ENCODE peak calls at places on chromosomes 4 and X, in ten cellular contexts. R, N, Y, W, A, S, V, B, L and Z are unnamed samples.

GRCh38 chrX:126550816-126551215 is 1.8 kb downstream of the DCAF12L1 start:
- DNase-seq in R (no peak), N (no peak), Y (no peak), W (no peak), A (no peak), S (peak), V (no peak), B (no peak), L (no peak), Z (no peak)

GRCh38 chr4:76546282-76547166 is 111.5 kb downstream of the SHROOM3 start:
- DNase-seq in R (no peak), N (no peak), Y (no peak), W (no peak), A (peak), S (peak), V (no peak), B (no peak), L (peak), Z (no peak)

GRCh38 chr4:101667348-101667747 is 123.2 kb upstream of the BANK1 start:
- DNase-seq in R (no peak), N (no peak), Y (no peak), W (no peak), A (no peak), S (no peak), V (no peak), B (no peak), L (peak), Z (no peak)

GRCh38 chr4:153020460-153020859 is 84.3 kb downstream of the FHDC1 start:
- DNase-seq in R (no peak), N (no peak), Y (no peak), W (no peak), A (no peak), S (no peak), V (no peak), B (no peak), L (no peak), Z (no peak)

GRCh38 chr4:154560824-154561231 is 2.0 kb upstream of the FGB start:
- DNase-seq in R (no peak), N (no peak), Y (no peak), W (no peak), A (peak), S (no peak), V (no peak), B (no peak), L (peak), Z (no peak)

GRCh38 chr4:126727461-126727860 is 905.3 kb upstream of the INTU start:
- DNase-seq in R (no peak), N (no peak), Y (no peak), W (no peak), A (peak), S (no peak), V (no peak), B (no peak), L (no peak), Z (no peak)

GRCh38 chr4:150009533-150009932 is 68.7 kb upstream of the DCLK2 start:
- DNase-seq in R (no peak), N (no peak), Y (no peak), W (no peak), A (no peak), S (no peak), V (no peak), B (no peak), L (no peak), Z (no peak)

GRCh38 chr4:139641218-139641617 is 24.4 kb upstream of the MGST2 start:
- DNase-seq in R (no peak), N (no peak), Y (no peak), W (no peak), A (peak), S (no peak), V (no peak), B (no peak), L (peak), Z (no peak)

GRCh38 chr4:71663780-71664179 is 120.1 kb downstream of the GC start:
- DNase-seq in R (no peak), N (no peak), Y (no peak), W (no peak), A (no peak), S (no peak), V (no peak), B (no peak), L (no peak), Z (no peak)

GRCh38 chrX:125544856-125545255 is 225.2 kb downstream of the TEX13C start:
- DNase-seq in R (no peak), N (no peak), Y (no peak), W (no peak), A (peak), S (no peak), V (no peak), B (no peak), L (no peak), Z (no peak)

GRCh38 chrX:45748443-45748842 is 547.8 kb upstream of the DIPK2B start:
- DNase-seq in R (no peak), N (no peak), Y (no peak), W (no peak), A (no peak), S (no peak), V (no peak), B (no peak), L (no peak), Z (no peak)

GRCh38 chr4:78767350-78767749 is 8.8 kb upstream of the BMP2K start:
- DNase-seq in R (no peak), N (no peak), Y (no peak), W (no peak), A (no peak), S (no peak), V (no peak), B (no peak), L (no peak), Z (no peak)

GRCh38 chr4:1307951-1308735 is 18.5 kb downstream of the MAEA start:
- DNase-seq in R (no peak), N (no peak), Y (no peak), W (no peak), A (no peak), S (no peak), V (no peak), B (no peak), L (no peak), Z (no peak)

GRCh38 chrX:150363561-150364346 is 637 bp downstream of the MAMLD1 start:
- DNase-seq in R (no peak), N (peak), Y (peak), W (no peak), A (no peak), S (no peak), V (no peak), B (peak), L (no peak), Z (no peak)
- TF ChIP-seq CTCF in R (no peak), N (no peak), Y (no peak), W (no peak), A (no peak), S (no peak), V (no peak), B (no peak), L (no peak), Z (no peak)

GRCh38 chrX:32489125-32489524 is 722.2 kb downstream of the DMD start:
- DNase-seq in R (no peak), N (no peak), Y (no peak), W (no peak), A (no peak), S (no peak), V (no peak), B (no peak), L (no peak), Z (no peak)

GRCh38 chrX:32480019-32480418 is 731.3 kb downstream of the DMD start:
- DNase-seq in R (no peak), N (no peak), Y (no peak), W (no peak), A (no peak), S (no peak), V (no peak), B (no peak), L (no peak), Z (no peak)

DNA sequence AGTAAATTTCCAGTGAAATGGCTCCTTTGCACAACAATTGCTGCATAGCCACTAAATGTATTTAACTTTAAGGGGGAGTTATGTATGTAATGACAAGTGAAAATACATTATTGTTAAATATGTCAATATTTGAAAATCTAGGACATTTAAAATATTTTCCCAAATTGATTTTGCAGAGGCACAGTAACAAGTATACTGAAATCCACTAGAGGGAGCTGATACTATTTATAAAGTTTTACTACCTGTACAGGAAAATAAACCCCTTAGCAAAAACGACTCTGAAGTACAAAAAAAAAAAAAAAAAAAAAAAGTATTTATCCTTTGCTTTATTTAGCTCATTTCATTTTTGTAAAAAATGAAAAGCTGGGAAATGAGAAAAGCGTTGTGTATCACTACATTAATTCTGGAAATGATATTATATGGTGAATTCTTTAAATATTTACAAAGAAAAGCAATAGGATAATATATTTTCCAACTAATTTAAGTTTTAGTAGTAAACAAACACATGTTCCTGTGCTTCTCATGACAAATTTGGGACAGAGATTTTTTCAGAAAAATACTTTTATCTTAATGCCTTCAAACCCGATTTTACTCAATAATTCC is 727.7 kb downstream of the DMD start:
- DNase-seq in R (no peak), N (peak), Y (no peak), W (no peak), A (peak), S (no peak), V (no peak), B (no peak), L (no peak), Z (no peak)
- TF ChIP-seq CTCF in R (peak), N (peak), Y (no peak), W (no peak), A (peak), S (peak), V (no peak), B (no peak), L (peak), Z (no peak)

GRCh38 chr4:124334119-124334518 is 378.4 kb downstream of the ANKRD50 start:
- DNase-seq in R (peak), N (peak), Y (peak), W (no peak), A (peak), S (peak), V (peak), B (peak), L (peak), Z (no peak)
- TF ChIP-seq CTCF in R (peak), N (peak), Y (peak), W (peak), A (peak), S (peak), V (peak), B (peak), L (peak), Z (no peak)

DNA sequence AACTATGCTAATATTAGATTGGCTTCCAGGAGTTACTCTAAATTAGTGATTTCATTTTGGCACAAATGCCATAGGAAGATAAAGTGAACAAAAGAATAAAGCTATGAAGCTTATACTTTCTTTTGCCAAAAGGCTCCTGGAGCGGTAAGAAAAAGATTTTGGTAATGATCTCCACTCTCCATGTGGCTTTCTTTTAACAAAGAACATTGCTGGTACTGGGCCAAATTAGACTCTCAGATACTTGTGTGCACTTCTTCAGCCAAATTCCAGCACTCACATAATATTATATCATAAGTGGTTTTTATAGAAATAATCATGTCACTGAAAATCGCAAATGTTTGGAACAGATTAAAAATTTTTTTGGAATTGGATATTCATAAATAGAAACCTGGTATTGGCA is 142.4 kb upstream of the FGF13 start:
- DNase-seq in R (no peak), N (no peak), Y (no peak), W (no peak), A (no peak), S (no peak), V (no peak), B (no peak), L (no peak), Z (no peak)
- TF ChIP-seq CTCF in R (no peak), N (no peak), Y (no peak), W (no peak), A (no peak), S (no peak), V (no peak), B (no peak), L (no peak), Z (no peak)

GRCh38 chr4:28565434-28565833 is 1704.8 kb downstream of the STIM2 start:
- DNase-seq in R (no peak), N (no peak), Y (no peak), W (no peak), A (no peak), S (no peak), V (no peak), B (no peak), L (no peak), Z (no peak)
- TF ChIP-seq CTCF in R (no peak), N (no peak), Y (no peak), W (no peak), A (no peak), S (no peak), V (no peak), B (no peak), L (no peak), Z (no peak)

GRCh38 chrX:140661657-140662056 is 47.9 kb upstream of the LINC00632 start:
- DNase-seq in R (no peak), N (no peak), Y (no peak), W (no peak), A (peak), S (no peak), V (no peak), B (no peak), L (no peak), Z (no peak)
- TF ChIP-seq CTCF in R (no peak), N (peak), Y (no peak), W (no peak), A (no peak), S (no peak), V (no peak), B (no peak), L (no peak), Z (no peak)